ENCODE peak calls at places on chromosomes 6 and 20, in ten cellular contexts. O, F, H, J, Q, E, Z, C, S and V are unnamed samples. For H3K27me3, the result is how much of the 10 kb centered on the place peaks cover.

GRCh38 chr6:52115891-52116604 is 28.6 kb upstream of the PKHD1 start:
- DNase-seq in O (no peak), F (no peak), H (no peak), J (no peak), Q (no peak), E (no peak), Z (no peak), C (no peak), S (no peak), V (no peak)

GRCh38 chr6:75493400-75494064 is at the start of gene FILIP1:
- DNase-seq in O (peak), F (peak), H (peak), J (no peak), Q (no peak), E (no peak), Z (no peak), C (peak), S (peak), V (no peak)

GRCh38 chr20:56187791-56188190 is 60.7 kb upstream of the MC3R start:
- DNase-seq in O (no peak), F (no peak), H (peak), J (no peak), Q (no peak), E (no peak), Z (no peak), C (no peak), S (no peak), V (no peak)

GRCh38 chr6:170076466-170077165 is 214.3 kb downstream of the DLL1 start:
- DNase-seq in O (no peak), F (no peak), H (no peak), J (no peak), Q (no peak), E (no peak), Z (no peak), C (no peak), S (peak), V (no peak)

GRCh38 chr6:13384966-13385365 is 56.6 kb upstream of the TBC1D7 start:
- DNase-seq in O (no peak), F (no peak), H (no peak), J (no peak), Q (no peak), E (no peak), Z (no peak), C (no peak), S (no peak), V (no peak)

GRCh38 chr6:145814035-145814500 is 527 bp downstream of the FBXO30 start:
- DNase-seq in O (no peak), F (peak), H (peak), J (peak), Q (peak), E (peak), Z (no peak), C (no peak), S (peak), V (no peak)

GRCh38 chr20:4341804-4342560 is 326.6 kb upstream of the RNF24 start:
- DNase-seq in O (no peak), F (no peak), H (peak), J (no peak), Q (no peak), E (no peak), Z (no peak), C (no peak), S (no peak), V (no peak)

GRCh38 chr20:49482621-49483017 is at the start of gene KCNB1:
- DNase-seq in O (peak), F (peak), H (peak), J (no peak), Q (peak), E (peak), Z (no peak), C (peak), S (peak), V (peak)

GRCh38 chr6:154942770-154943169 is 52.3 kb upstream of the TIAM2 start:
- DNase-seq in O (no peak), F (no peak), H (no peak), J (no peak), Q (no peak), E (no peak), Z (no peak), C (no peak), S (no peak), V (no peak)

GRCh38 chr6:46848684-46849360 is 55.6 kb downstream of the MEP1A start:
- DNase-seq in O (peak), F (peak), H (peak), J (no peak), Q (peak), E (peak), Z (peak), C (peak), S (peak), V (peak)

GRCh38 chr20:46681032-46681854 is 8.0 kb downstream of the TP53RK start:
- DNase-seq in O (peak), F (peak), H (peak), J (peak), Q (peak), E (peak), Z (no peak), C (peak), S (peak), V (peak)

GRCh38 chr6:103872219-103872618 is 987.5 kb downstream of the HACE1 start:
- DNase-seq in O (no peak), F (no peak), H (no peak), J (no peak), Q (no peak), E (no peak), Z (no peak), C (no peak), S (no peak), V (no peak)

GRCh38 chr20:31572042-31572700 is 32.9 kb upstream of the ID1 start:
- DNase-seq in O (no peak), F (no peak), H (no peak), J (no peak), Q (no peak), E (no peak), Z (no peak), C (no peak), S (no peak), V (no peak)

GRCh38 chr20:24935786-24936525 is 13.1 kb upstream of the CST7 start:
- DNase-seq in O (no peak), F (no peak), H (no peak), J (no peak), Q (no peak), E (no peak), Z (no peak), C (no peak), S (no peak), V (no peak)

GRCh38 chr6:46059608-46060007 is 43.9 kb upstream of the CLIC5 start:
- DNase-seq in O (no peak), F (no peak), H (no peak), J (no peak), Q (no peak), E (no peak), Z (no peak), C (no peak), S (no peak), V (no peak)

GRCh38 chr6:74851598-74851997 is 354.3 kb downstream of the COL12A1 start:
- DNase-seq in O (no peak), F (no peak), H (peak), J (no peak), Q (no peak), E (no peak), Z (no peak), C (no peak), S (no peak), V (no peak)

GRCh38 chr6:157260735-157261134 is 62.6 kb downstream of the TMEM242 start:
- DNase-seq in O (no peak), F (no peak), H (no peak), J (no peak), Q (no peak), E (no peak), Z (no peak), C (no peak), S (no peak), V (no peak)

GRCh38 chr6:42781546-42781810 is 374 bp upstream of the BICRAL start:
- DNase-seq in O (no peak), F (no peak), H (no peak), J (no peak), Q (peak), E (no peak), Z (no peak), C (no peak), S (no peak), V (peak)

GRCh38 chr20:4160761-4161305 is 145.5 kb upstream of the RNF24 start:
- DNase-seq in O (peak), F (peak), H (no peak), J (no peak), Q (no peak), E (no peak), Z (no peak), C (no peak), S (no peak), V (no peak)

GRCh38 chr20:57509665-57510237 is 15.2 kb downstream of the CTCFL start:
- DNase-seq in O (no peak), F (no peak), H (peak), J (no peak), Q (no peak), E (no peak), Z (peak), C (no peak), S (no peak), V (no peak)

GRCh38 chr6:128981716-128982115 is 98.8 kb downstream of the LAMA2 start:
- DNase-seq in O (no peak), F (no peak), H (no peak), J (no peak), Q (no peak), E (no peak), Z (no peak), C (no peak), S (no peak), V (no peak)

GRCh38 chr20:45303586-45304463 is 2.8 kb upstream of the RBPJL start:
- DNase-seq in O (no peak), F (no peak), H (no peak), J (no peak), Q (no peak), E (no peak), Z (no peak), C (no peak), S (no peak), V (no peak)

GRCh38 chr20:38002422-38002821 is 30.8 kb downstream of the TTI1 start:
- DNase-seq in O (no peak), F (no peak), H (no peak), J (no peak), Q (no peak), E (no peak), Z (no peak), C (no peak), S (no peak), V (no peak)

GRCh38 chr20:38000293-38000692 is 33.0 kb downstream of the TTI1 start:
- DNase-seq in O (no peak), F (no peak), H (no peak), J (no peak), Q (no peak), E (no peak), Z (no peak), C (no peak), S (no peak), V (no peak)

GRCh38 chr20:37999526-38000263 is 33.6 kb downstream of the TTI1 start:
- DNase-seq in O (no peak), F (no peak), H (no peak), J (no peak), Q (no peak), E (no peak), Z (no peak), C (no peak), S (no peak), V (no peak)

GRCh38 chr20:38001981-38002380 is 31.3 kb downstream of the TTI1 start:
- DNase-seq in O (peak), F (no peak), H (peak), J (no peak), Q (peak), E (no peak), Z (no peak), C (no peak), S (no peak), V (peak)

GRCh38 chr20:38001173-38001875 is 31.9 kb downstream of the TTI1 start:
- DNase-seq in O (no peak), F (no peak), H (peak), J (no peak), Q (no peak), E (no peak), Z (no peak), C (no peak), S (no peak), V (no peak)
- H3K27ac ChIP-seq in O (no peak), F (no peak), H (peak), J (no peak), Q (no peak), E (no peak), Z (no peak), C (no peak), S (no peak), V (no peak)

GRCh38 chr6:41531016-41531415 is 15.2 kb upstream of the FOXP4 start:
- DNase-seq in O (no peak), F (no peak), H (no peak), J (no peak), Q (no peak), E (no peak), Z (no peak), C (no peak), S (no peak), V (no peak)
- H3K27me3 ChIP-seq in O (under half), F (under half), H (under half), J (under half), Q (under half), E (under half), Z (under half), C (under half), S (under half), V (under half)

DNA sequence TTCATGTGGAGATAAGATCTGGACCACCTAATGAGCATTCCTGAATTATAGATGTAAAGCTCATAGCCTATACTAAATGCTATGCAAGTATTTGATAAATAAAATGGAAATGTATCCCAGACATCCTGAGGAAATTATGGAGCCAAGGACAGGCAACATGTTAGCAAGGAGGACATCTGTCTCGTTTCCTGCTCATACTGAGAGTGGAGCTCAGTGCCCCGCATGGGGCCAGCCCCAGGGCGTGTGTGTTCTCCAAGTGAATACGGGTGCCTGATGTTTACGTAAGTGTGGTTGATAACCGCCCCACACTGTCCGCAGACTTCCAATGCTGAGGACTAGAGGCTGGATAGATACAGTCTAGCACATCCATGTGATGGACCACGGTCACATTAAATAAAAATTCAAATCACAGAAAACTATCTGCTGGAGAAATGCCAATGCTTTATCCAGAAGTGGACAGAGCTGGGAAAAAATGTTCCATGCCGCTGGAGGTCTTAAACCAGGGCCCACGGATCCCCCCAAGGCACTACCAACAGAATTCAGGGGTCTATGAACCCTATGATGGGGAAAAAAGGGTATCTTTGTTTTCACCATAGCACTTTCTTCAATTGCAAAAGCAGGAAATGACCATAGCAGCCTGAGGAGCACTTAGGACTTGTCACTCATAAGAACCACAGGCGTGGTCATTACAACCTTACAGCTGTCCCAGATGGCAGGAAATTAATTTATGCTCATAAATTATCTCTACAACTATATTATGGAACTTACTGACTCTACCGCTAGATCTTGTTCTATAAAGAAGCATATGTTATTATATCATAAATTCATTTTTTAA is 24.9 kb downstream of the TGM2 start:
- DNase-seq in O (peak), F (no peak), H (no peak), J (no peak), Q (no peak), E (no peak), Z (no peak), C (no peak), S (no peak), V (no peak)
- H3K27ac ChIP-seq in O (no peak), F (peak), H (no peak), J (no peak), Q (no peak), E (no peak), Z (no peak), C (no peak), S (no peak), V (no peak)

DNA sequence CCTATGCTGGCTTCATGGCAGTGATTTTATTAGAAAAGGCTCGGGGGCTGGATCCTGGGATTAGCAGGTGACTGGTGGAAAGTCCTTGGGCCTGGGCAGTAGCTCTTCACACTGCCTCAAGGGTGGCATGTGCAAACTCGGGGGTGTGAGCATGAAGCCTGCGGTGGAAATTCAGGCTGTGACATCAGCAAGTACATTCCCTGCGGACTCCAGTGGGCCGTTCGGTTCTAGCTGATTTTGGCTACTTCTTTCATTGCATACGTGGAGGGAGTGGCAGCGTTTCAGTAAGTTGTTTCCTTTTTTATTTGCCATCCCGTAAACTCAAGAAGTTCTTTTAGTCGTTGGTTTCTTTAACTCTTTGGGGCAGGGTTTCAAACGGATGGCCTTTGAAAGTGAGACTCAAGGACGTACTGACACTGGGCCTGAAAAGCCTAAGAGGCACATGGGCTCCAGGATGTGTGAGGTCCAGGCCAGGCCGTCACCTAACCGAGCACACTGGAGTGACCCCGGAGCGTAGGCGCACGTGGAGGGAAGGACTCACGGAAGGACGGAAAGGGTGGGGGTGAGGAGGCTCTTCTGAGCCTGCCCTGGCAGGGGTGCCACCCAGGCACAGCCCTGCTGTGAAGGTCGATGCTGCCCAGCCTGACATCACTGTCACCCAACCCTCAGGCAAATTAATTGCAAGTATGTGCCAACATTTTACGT is 104.0 kb upstream of the FRMD1 start:
- DNase-seq in O (no peak), F (no peak), H (no peak), J (no peak), Q (no peak), E (no peak), Z (no peak), C (no peak), S (no peak), V (no peak)
- H3K27me3 ChIP-seq in O (under half), F (under half), H (under half), J (under half), Q (under half), E (under half), Z (under half), C (under half), S (under half), V (under half)

GRCh38 chr6:4935981-4936680 is 67.7 kb downstream of the RPP40 start:
- DNase-seq in O (no peak), F (no peak), H (no peak), J (no peak), Q (no peak), E (no peak), Z (no peak), C (no peak), S (no peak), V (no peak)

GRCh38 chr6:4939241-4939640 is 64.6 kb downstream of the RPP40 start:
- DNase-seq in O (no peak), F (no peak), H (no peak), J (no peak), Q (no peak), E (no peak), Z (no peak), C (no peak), S (no peak), V (no peak)

GRCh38 chr6:4935486-4935885 is 68.4 kb downstream of the RPP40 start:
- DNase-seq in O (no peak), F (no peak), H (no peak), J (no peak), Q (no peak), E (no peak), Z (no peak), C (no peak), S (no peak), V (no peak)

GRCh38 chr6:4936681-4937041 is 67.2 kb downstream of the RPP40 start:
- DNase-seq in O (no peak), F (peak), H (peak), J (no peak), Q (peak), E (no peak), Z (no peak), C (peak), S (no peak), V (no peak)

DNA sequence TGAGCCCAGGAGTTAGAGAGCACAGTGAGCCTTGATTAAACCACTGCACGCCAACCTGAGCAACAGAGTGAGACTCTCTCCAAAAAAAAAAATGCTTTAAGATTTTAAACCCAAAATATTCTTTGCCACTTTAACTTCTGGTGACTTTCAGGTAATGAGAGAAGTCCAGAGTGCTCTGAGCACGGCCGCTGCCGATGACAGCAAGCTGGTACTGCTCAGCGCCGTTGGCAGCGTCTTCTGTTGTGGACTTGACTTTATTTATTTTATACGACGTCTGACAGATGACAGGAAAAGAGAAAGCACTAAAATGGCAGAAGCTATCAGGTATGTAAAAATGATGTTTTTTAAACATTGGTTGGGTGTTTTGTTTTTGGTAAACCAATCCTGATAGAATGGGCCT is 66.4 kb downstream of the RPP40 start:
- DNase-seq in O (no peak), F (no peak), H (no peak), J (no peak), Q (no peak), E (no peak), Z (no peak), C (no peak), S (no peak), V (no peak)
- H3K27ac ChIP-seq in O (no peak), F (no peak), H (no peak), J (no peak), Q (no peak), E (no peak), Z (no peak), C (no peak), S (no peak), V (no peak)